ENCODE peak calls at places on chromosomes 7 and 10, in six cellular contexts. One of them, this sample, is unnamed.

GRCh38 chr10:72097448-72098300 is 9.3 kb upstream of the SPOCK2 start:
- DNase-seq in PC-3: peak
- DNase-seq in hepatic stellate cell: peak
- DNase-seq in OCI-LY7: no peak
- DNase-seq in stimulated activated CD8-positive, alpha-beta memory T cell treated with anti-CD3 and anti-CD28 coated beads, Interleukin-7, amount 100 ng/mL, for 1 hour: no peak
- DNase-seq in M059J: peak
- DNase-seq in this sample: peak

GRCh38 chr7:127532151-127532550 is 53.2 kb downstream of the GCC1 start:
- DNase-seq in PC-3: no peak
- DNase-seq in hepatic stellate cell: no peak
- DNase-seq in OCI-LY7: no peak
- DNase-seq in stimulated activated CD8-positive, alpha-beta memory T cell treated with anti-CD3 and anti-CD28 coated beads, Interleukin-7, amount 100 ng/mL, for 1 hour: no peak
- DNase-seq in M059J: no peak
- DNase-seq in this sample: no peak

GRCh38 chr10:132193907-132194552 is 7.3 kb downstream of the DPYSL4 start:
- DNase-seq in PC-3: no peak
- DNase-seq in hepatic stellate cell: peak
- DNase-seq in OCI-LY7: peak
- DNase-seq in stimulated activated CD8-positive, alpha-beta memory T cell treated with anti-CD3 and anti-CD28 coated beads, Interleukin-7, amount 100 ng/mL, for 1 hour: no peak
- DNase-seq in M059J: peak
- DNase-seq in this sample: peak

GRCh38 chr10:80484677-80485409 is 30.7 kb downstream of the TSPAN14 start:
- DNase-seq in PC-3: no peak
- DNase-seq in hepatic stellate cell: no peak
- DNase-seq in OCI-LY7: no peak
- DNase-seq in stimulated activated CD8-positive, alpha-beta memory T cell treated with anti-CD3 and anti-CD28 coated beads, Interleukin-7, amount 100 ng/mL, for 1 hour: no peak
- DNase-seq in M059J: no peak
- DNase-seq in this sample: no peak

GRCh38 chr7:74174606-74175082 is 488 bp downstream of the EIF4H start:
- DNase-seq in PC-3: peak
- DNase-seq in hepatic stellate cell: peak
- DNase-seq in OCI-LY7: peak
- DNase-seq in stimulated activated CD8-positive, alpha-beta memory T cell treated with anti-CD3 and anti-CD28 coated beads, Interleukin-7, amount 100 ng/mL, for 1 hour: peak
- DNase-seq in M059J: peak
- DNase-seq in this sample: peak

GRCh38 chr10:124917168-124917938 is 24.6 kb upstream of the ZRANB1 start:
- DNase-seq in PC-3: peak
- DNase-seq in hepatic stellate cell: peak
- DNase-seq in OCI-LY7: peak
- DNase-seq in stimulated activated CD8-positive, alpha-beta memory T cell treated with anti-CD3 and anti-CD28 coated beads, Interleukin-7, amount 100 ng/mL, for 1 hour: peak
- DNase-seq in M059J: peak
- DNase-seq in this sample: peak

GRCh38 chr7:128035712-128036111 is 4.5 kb upstream of the LRRC4 start:
- DNase-seq in PC-3: peak
- DNase-seq in hepatic stellate cell: peak
- DNase-seq in OCI-LY7: peak
- DNase-seq in stimulated activated CD8-positive, alpha-beta memory T cell treated with anti-CD3 and anti-CD28 coated beads, Interleukin-7, amount 100 ng/mL, for 1 hour: no peak
- DNase-seq in M059J: no peak
- DNase-seq in this sample: peak

GRCh38 chr7:47905071-47905920 is 43.0 kb downstream of the PKD1L1 start:
- DNase-seq in PC-3: no peak
- DNase-seq in hepatic stellate cell: no peak
- DNase-seq in OCI-LY7: no peak
- DNase-seq in stimulated activated CD8-positive, alpha-beta memory T cell treated with anti-CD3 and anti-CD28 coated beads, Interleukin-7, amount 100 ng/mL, for 1 hour: no peak
- DNase-seq in M059J: peak
- DNase-seq in this sample: no peak

GRCh38 chr10:13984647-13985155 is 346.0 kb downstream of the FRMD4A start:
- DNase-seq in PC-3: peak
- DNase-seq in hepatic stellate cell: peak
- DNase-seq in OCI-LY7: no peak
- DNase-seq in stimulated activated CD8-positive, alpha-beta memory T cell treated with anti-CD3 and anti-CD28 coated beads, Interleukin-7, amount 100 ng/mL, for 1 hour: no peak
- DNase-seq in M059J: peak
- DNase-seq in this sample: peak

GRCh38 chr7:78716876-78717275 is 736.6 kb downstream of the MAGI2 start:
- DNase-seq in PC-3: no peak
- DNase-seq in hepatic stellate cell: no peak
- DNase-seq in OCI-LY7: no peak
- DNase-seq in stimulated activated CD8-positive, alpha-beta memory T cell treated with anti-CD3 and anti-CD28 coated beads, Interleukin-7, amount 100 ng/mL, for 1 hour: no peak
- DNase-seq in M059J: no peak
- DNase-seq in this sample: no peak

GRCh38 chr10:18312385-18313145 is 172.3 kb downstream of the CACNB2 start:
- DNase-seq in PC-3: peak
- DNase-seq in hepatic stellate cell: peak
- DNase-seq in OCI-LY7: peak
- DNase-seq in stimulated activated CD8-positive, alpha-beta memory T cell treated with anti-CD3 and anti-CD28 coated beads, Interleukin-7, amount 100 ng/mL, for 1 hour: no peak
- DNase-seq in M059J: peak
- DNase-seq in this sample: peak

GRCh38 chr7:95309951-95310350 is 14.4 kb downstream of the PON1 start:
- DNase-seq in PC-3: no peak
- DNase-seq in hepatic stellate cell: no peak
- DNase-seq in OCI-LY7: no peak
- DNase-seq in stimulated activated CD8-positive, alpha-beta memory T cell treated with anti-CD3 and anti-CD28 coated beads, Interleukin-7, amount 100 ng/mL, for 1 hour: no peak
- DNase-seq in M059J: no peak
- DNase-seq in this sample: no peak

GRCh38 chr7:100157334-100158228 is 942 bp downstream of the TRAPPC14 start:
- DNase-seq in PC-3: peak
- DNase-seq in hepatic stellate cell: peak
- DNase-seq in OCI-LY7: peak
- DNase-seq in stimulated activated CD8-positive, alpha-beta memory T cell treated with anti-CD3 and anti-CD28 coated beads, Interleukin-7, amount 100 ng/mL, for 1 hour: no peak
- DNase-seq in M059J: peak
- DNase-seq in this sample: peak

GRCh38 chr10:117133273-117134083 is 4.6 kb downstream of the VAX1 start:
- DNase-seq in PC-3: no peak
- DNase-seq in hepatic stellate cell: no peak
- DNase-seq in OCI-LY7: no peak
- DNase-seq in stimulated activated CD8-positive, alpha-beta memory T cell treated with anti-CD3 and anti-CD28 coated beads, Interleukin-7, amount 100 ng/mL, for 1 hour: no peak
- DNase-seq in M059J: no peak
- DNase-seq in this sample: no peak

GRCh38 chr10:133420579-133420978 is 3.8 kb downstream of the SPRN start:
- DNase-seq in PC-3: no peak
- DNase-seq in hepatic stellate cell: no peak
- DNase-seq in OCI-LY7: no peak
- DNase-seq in stimulated activated CD8-positive, alpha-beta memory T cell treated with anti-CD3 and anti-CD28 coated beads, Interleukin-7, amount 100 ng/mL, for 1 hour: no peak
- DNase-seq in M059J: no peak
- DNase-seq in this sample: no peak

GRCh38 chr10:110074986-110075664 is 67.3 kb downstream of the ADD3 start:
- DNase-seq in PC-3: peak
- DNase-seq in hepatic stellate cell: peak
- DNase-seq in OCI-LY7: peak
- DNase-seq in stimulated activated CD8-positive, alpha-beta memory T cell treated with anti-CD3 and anti-CD28 coated beads, Interleukin-7, amount 100 ng/mL, for 1 hour: no peak
- DNase-seq in M059J: peak
- DNase-seq in this sample: peak

GRCh38 chr7:31061185-31061584 is 9.1 kb downstream of the ADCYAP1R1 start:
- DNase-seq in PC-3: no peak
- DNase-seq in hepatic stellate cell: no peak
- DNase-seq in OCI-LY7: no peak
- DNase-seq in stimulated activated CD8-positive, alpha-beta memory T cell treated with anti-CD3 and anti-CD28 coated beads, Interleukin-7, amount 100 ng/mL, for 1 hour: no peak
- DNase-seq in M059J: no peak
- DNase-seq in this sample: peak

GRCh38 chr7:16484453-16485158 is 19.1 kb upstream of the SOSTDC1 start:
- DNase-seq in PC-3: peak
- DNase-seq in hepatic stellate cell: no peak
- DNase-seq in OCI-LY7: no peak
- DNase-seq in stimulated activated CD8-positive, alpha-beta memory T cell treated with anti-CD3 and anti-CD28 coated beads, Interleukin-7, amount 100 ng/mL, for 1 hour: no peak
- DNase-seq in M059J: peak
- DNase-seq in this sample: peak

GRCh38 chr7:73828107-73828803 is 2.5 kb upstream of the CLDN4 start:
- DNase-seq in PC-3: peak
- DNase-seq in hepatic stellate cell: peak
- DNase-seq in OCI-LY7: no peak
- DNase-seq in stimulated activated CD8-positive, alpha-beta memory T cell treated with anti-CD3 and anti-CD28 coated beads, Interleukin-7, amount 100 ng/mL, for 1 hour: no peak
- DNase-seq in M059J: peak
- DNase-seq in this sample: peak

GRCh38 chr10:132134541-132135397 is 52.0 kb upstream of the DPYSL4 start:
- DNase-seq in PC-3: no peak
- DNase-seq in hepatic stellate cell: no peak
- DNase-seq in OCI-LY7: no peak
- DNase-seq in stimulated activated CD8-positive, alpha-beta memory T cell treated with anti-CD3 and anti-CD28 coated beads, Interleukin-7, amount 100 ng/mL, for 1 hour: no peak
- DNase-seq in M059J: no peak
- DNase-seq in this sample: no peak